ENCODE peak calls at places on chromosomes 16 and 17, in seven cellular contexts. R, P, K, F, H, O and C are unnamed samples.

GRCh38 chr17:80738987-80739730 is 194.5 kb downstream of the RPTOR start:
- DNase-seq in R (no peak), P (no peak), K (no peak), F (no peak), H (no peak), O (no peak), C (no peak)

GRCh38 chr16:23976091-23977001 is 140.6 kb downstream of the PRKCB start:
- DNase-seq in R (no peak), P (no peak), K (no peak), F (peak), H (no peak), O (no peak), C (no peak)

GRCh38 chr16:30924086-30924714 is 828 bp downstream of the FBXL19 start:
- DNase-seq in R (peak), P (no peak), K (no peak), F (no peak), H (no peak), O (no peak), C (no peak)

GRCh38 chr17:48547839-48548686 is 3.2 kb upstream of the HOXB2 start:
- DNase-seq in R (no peak), P (no peak), K (peak), F (no peak), H (no peak), O (peak), C (no peak)

GRCh38 chr17:8426094-8426720 is 9.5 kb upstream of the NDEL1 start:
- DNase-seq in R (no peak), P (no peak), K (no peak), F (no peak), H (no peak), O (no peak), C (no peak)

GRCh38 chr17:29155235-29155965 is 24.8 kb downstream of the MYO18A start:
- DNase-seq in R (peak), P (peak), K (no peak), F (no peak), H (no peak), O (peak), C (no peak)

GRCh38 chr16:66752958-66753357 is 1.5 kb upstream of the DYNC1LI2 start:
- DNase-seq in R (no peak), P (no peak), K (no peak), F (no peak), H (no peak), O (no peak), C (no peak)

GRCh38 chr17:34617398-34617797 is 38.0 kb downstream of the TMEM132E start:
- DNase-seq in R (no peak), P (no peak), K (no peak), F (no peak), H (no peak), O (no peak), C (no peak)

GRCh38 chr17:38871247-38871991 is 1.6 kb downstream of the LASP1 start:
- DNase-seq in R (peak), P (no peak), K (peak), F (peak), H (no peak), O (peak), C (peak)

GRCh38 chr17:52297230-52298010 is 138.9 kb upstream of the CA10 start:
- DNase-seq in R (peak), P (peak), K (no peak), F (no peak), H (no peak), O (no peak), C (no peak)

GRCh38 chr16:64951193-64951592 is 170.7 kb downstream of the CDH11 start:
- DNase-seq in R (no peak), P (no peak), K (no peak), F (no peak), H (no peak), O (no peak), C (no peak)

GRCh38 chr17:33302394-33302793 is 9.3 kb upstream of the ASIC2 start:
- DNase-seq in R (no peak), P (no peak), K (no peak), F (no peak), H (no peak), O (no peak), C (peak)

GRCh38 chr16:2816751-2817495 is at the start of gene PRSS21:
- DNase-seq in R (no peak), P (no peak), K (peak), F (peak), H (no peak), O (no peak), C (no peak)

GRCh38 chr16:70770968-70771552 is 29.9 kb downstream of the VAC14 start:
- DNase-seq in R (peak), P (peak), K (no peak), F (peak), H (no peak), O (peak), C (no peak)

GRCh38 chr17:81378941-81379511 is 16.2 kb upstream of the BAHCC1 start:
- DNase-seq in R (no peak), P (no peak), K (no peak), F (no peak), H (no peak), O (no peak), C (no peak)

GRCh38 chr17:78130439-78131101 is at the start of gene TMC8:
- DNase-seq in R (no peak), P (no peak), K (no peak), F (peak), H (no peak), O (no peak), C (no peak)

GRCh38 chr17:81394377-81394747 is 895 bp upstream of the BAHCC1 start:
- DNase-seq in R (no peak), P (no peak), K (no peak), F (no peak), H (no peak), O (no peak), C (no peak)

GRCh38 chr17:5758651-5759050 is 174.3 kb upstream of the NLRP1 start:
- DNase-seq in R (no peak), P (peak), K (no peak), F (peak), H (no peak), O (peak), C (peak)

GRCh38 chr17:82092995-82093751 is 4.9 kb downstream of the FASN start:
- DNase-seq in R (no peak), P (no peak), K (no peak), F (no peak), H (no peak), O (no peak), C (no peak)

GRCh38 chr17:17435323-17435722 is 41.5 kb upstream of the MED9 start:
- DNase-seq in R (peak), P (peak), K (no peak), F (no peak), H (peak), O (peak), C (no peak)

GRCh38 chr17:68231536-68231935 is 16.3 kb upstream of the AMZ2 start:
- DNase-seq in R (no peak), P (no peak), K (no peak), F (no peak), H (no peak), O (no peak), C (no peak)

GRCh38 chr16:67386861-67387455 is 6.3 kb downstream of the TPPP3 start:
- DNase-seq in R (no peak), P (no peak), K (no peak), F (no peak), H (no peak), O (no peak), C (no peak)

GRCh38 chr16:30740364-30741251 is 7.6 kb upstream of the PHKG2 start:
- DNase-seq in R (peak), P (no peak), K (peak), F (no peak), H (no peak), O (peak), C (peak)

GRCh38 chr17:57953703-57954420 is 1.4 kb downstream of the CUEDC1 start:
- DNase-seq in R (no peak), P (no peak), K (peak), F (no peak), H (no peak), O (no peak), C (no peak)

GRCh38 chr16:67976205-67976604 is 4.1 kb downstream of the DPEP3 start:
- DNase-seq in R (no peak), P (no peak), K (no peak), F (no peak), H (no peak), O (no peak), C (no peak)

GRCh38 chr16:88003316-88003715 is 52.1 kb downstream of the BANP start:
- DNase-seq in R (no peak), P (no peak), K (peak), F (no peak), H (no peak), O (no peak), C (no peak)

GRCh38 chr17:57574040-57574513 is 171.0 kb downstream of the CCDC182 start:
- DNase-seq in R (peak), P (peak), K (peak), F (no peak), H (peak), O (peak), C (peak)

GRCh38 chr16:70574595-70575271 is 51.1 kb downstream of the SF3B3 start:
- DNase-seq in R (no peak), P (no peak), K (no peak), F (peak), H (no peak), O (no peak), C (no peak)

GRCh38 chr17:81513669-81514484 is 1.3 kb upstream of the ACTG1 start:
- DNase-seq in R (peak), P (peak), K (peak), F (peak), H (peak), O (peak), C (no peak)

GRCh38 chr17:65759532-65759931 is 198.1 kb upstream of the AXIN2 start:
- DNase-seq in R (no peak), P (no peak), K (no peak), F (no peak), H (no peak), O (no peak), C (no peak)

GRCh38 chr16:69351309-69352027 is at the start of gene TMED6:
- DNase-seq in R (peak), P (no peak), K (no peak), F (no peak), H (no peak), O (no peak), C (no peak)

GRCh38 chr17:17926840-17927449 is 45.3 kb downstream of the TOM1L2 start:
- DNase-seq in R (no peak), P (no peak), K (no peak), F (no peak), H (no peak), O (no peak), C (no peak)

GRCh38 chr16:51651061-51651466 is 500.0 kb upstream of the SALL1 start:
- DNase-seq in R (peak), P (no peak), K (no peak), F (no peak), H (no peak), O (no peak), C (no peak)

GRCh38 chr16:57653936-57654335 is 14.2 kb upstream of the ADGRG3 start:
- DNase-seq in R (no peak), P (peak), K (no peak), F (no peak), H (no peak), O (no peak), C (no peak)

GRCh38 chr17:3892095-3892998 is 506 bp downstream of the CAMKK1 start:
- DNase-seq in R (peak), P (peak), K (peak), F (peak), H (no peak), O (peak), C (peak)

GRCh38 chr17:59842901-59843652 is 49.7 kb downstream of the TUBD1 start:
- DNase-seq in R (peak), P (no peak), K (peak), F (no peak), H (peak), O (peak), C (no peak)

GRCh38 chr17:38967290-38967738 is at the start of gene FBXO47:
- DNase-seq in R (peak), P (peak), K (peak), F (peak), H (peak), O (peak), C (no peak)

GRCh38 chr17:50114849-50115357 is 15.1 kb downstream of the SAMD14 start:
- DNase-seq in R (peak), P (peak), K (no peak), F (peak), H (no peak), O (peak), C (no peak)

DNA sequence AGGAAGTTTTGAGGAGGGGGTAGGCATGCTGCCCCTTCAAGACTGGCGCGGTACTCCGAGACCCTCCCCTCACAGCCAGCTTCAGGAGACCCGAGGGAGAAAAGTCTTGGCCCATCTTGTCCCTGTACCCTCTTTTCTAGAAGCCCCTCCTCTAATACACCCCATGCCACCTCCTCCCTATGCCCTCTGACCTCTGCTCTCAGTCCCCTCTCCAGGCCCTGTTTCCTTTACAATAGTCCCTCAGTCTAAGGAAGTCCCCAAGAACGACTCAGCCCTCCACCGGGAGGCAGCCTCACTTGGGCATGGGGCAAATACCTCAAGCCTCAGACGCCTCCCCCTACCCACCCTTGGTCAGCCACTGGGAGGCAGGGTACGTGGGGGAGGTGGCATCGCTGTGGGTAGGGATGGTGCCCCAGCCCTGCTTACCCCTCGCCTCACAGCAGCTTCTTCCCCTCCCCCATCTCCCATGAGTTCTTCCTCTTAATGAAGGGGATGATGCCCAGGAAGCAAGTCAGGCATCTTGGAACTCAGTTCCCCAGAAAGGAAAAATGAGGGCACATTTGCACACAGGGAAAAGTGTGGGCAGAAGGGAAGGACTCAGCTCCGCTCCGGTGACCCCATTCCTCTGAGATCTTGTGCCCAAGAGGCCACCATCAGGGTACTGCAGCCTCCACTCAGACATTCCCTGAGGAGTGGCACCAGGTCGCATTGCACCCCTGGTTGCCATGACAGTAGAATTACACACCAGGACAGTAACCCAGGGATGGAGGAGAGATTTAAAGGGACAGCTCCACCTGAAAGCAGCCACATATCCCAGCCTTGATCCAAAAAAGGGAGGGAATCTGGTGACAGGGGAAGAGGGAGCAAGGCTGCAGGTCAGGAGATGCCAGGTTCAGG is 6.2 kb downstream of the MPP2 start:
- DNase-seq in R (no peak), P (no peak), K (no peak), F (no peak), H (no peak), O (no peak), C (no peak)
- H3K4me3 ChIP-seq in R (no peak), P (peak), K (peak), F (peak), H (peak), O (peak), C (peak)

GRCh38 chr17:46851029-46851741 is at the start of gene WNT9B:
- DNase-seq in R (peak), P (peak), K (no peak), F (no peak), H (no peak), O (no peak), C (no peak)
- H3K4me3 ChIP-seq in R (peak), P (peak), K (peak), F (no peak), H (peak), O (peak), C (peak)

GRCh38 chr16:79542196-79542859 is 58.2 kb downstream of the MAF start:
- DNase-seq in R (no peak), P (no peak), K (peak), F (no peak), H (no peak), O (no peak), C (no peak)
- H3K4me3 ChIP-seq in R (no peak), P (no peak), K (no peak), F (no peak), H (no peak), O (no peak), C (no peak)

DNA sequence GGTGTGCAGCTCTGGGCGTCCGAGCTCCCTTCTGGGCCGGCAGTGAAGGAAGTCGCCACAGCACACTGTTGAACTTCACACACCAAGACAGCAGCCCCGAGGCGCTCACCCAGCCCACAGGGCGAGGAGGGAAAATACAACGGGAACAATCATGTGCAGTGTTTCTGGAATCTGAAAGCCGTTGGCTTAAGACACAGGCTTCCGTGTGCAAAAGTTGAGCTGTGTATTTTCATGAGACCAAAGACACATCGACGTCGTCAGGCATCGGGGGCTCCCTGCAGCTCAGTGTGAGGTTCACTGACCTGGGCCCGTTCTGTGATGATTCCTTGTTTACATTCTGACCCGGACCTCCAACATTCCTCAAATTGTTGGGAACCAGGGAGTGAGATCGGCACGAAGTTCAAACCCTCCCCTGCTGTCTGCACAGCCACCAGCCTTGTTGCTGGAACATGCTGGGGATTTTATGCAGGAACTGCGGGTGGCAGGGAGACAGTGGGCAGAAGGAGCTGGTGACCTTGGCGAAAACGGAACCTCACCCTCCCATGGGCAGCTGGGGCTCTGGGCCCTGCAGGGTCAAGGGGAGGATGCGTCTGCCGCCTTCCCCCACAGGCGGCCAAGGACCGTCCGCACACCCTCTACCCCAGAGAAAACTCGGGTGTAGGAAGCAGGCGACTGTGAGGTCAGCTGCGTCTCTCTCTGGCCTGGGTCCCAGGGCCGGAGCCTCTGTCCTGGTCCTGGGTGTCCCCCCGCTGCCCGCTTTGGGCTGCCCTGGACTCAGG is 72.2 kb downstream of the METRNL start:
- DNase-seq in R (peak), P (no peak), K (peak), F (no peak), H (no peak), O (peak), C (no peak)
- H3K4me3 ChIP-seq in R (no peak), P (no peak), K (peak), F (no peak), H (no peak), O (no peak), C (no peak)

GRCh38 chr17:42566215-42566872 is 556 bp upstream of the MLX start:
- DNase-seq in R (no peak), P (no peak), K (no peak), F (no peak), H (no peak), O (no peak), C (no peak)
- H3K4me3 ChIP-seq in R (no peak), P (peak), K (peak), F (peak), H (peak), O (peak), C (peak)

GRCh38 chr16:4349332-4349731 is 1.8 kb downstream of the PAM16 start:
- DNase-seq in R (no peak), P (no peak), K (no peak), F (no peak), H (no peak), O (no peak), C (no peak)
- H3K4me3 ChIP-seq in R (no peak), P (no peak), K (no peak), F (peak), H (no peak), O (no peak), C (no peak)

GRCh38 chr17:63293310-63293709 is 152.8 kb downstream of the CYB561 start:
- DNase-seq in R (no peak), P (no peak), K (no peak), F (no peak), H (no peak), O (peak), C (no peak)
- H3K4me3 ChIP-seq in R (no peak), P (no peak), K (no peak), F (no peak), H (no peak), O (no peak), C (no peak)

GRCh38 chr16:78443300-78443604 is 343.8 kb downstream of the WWOX start:
- DNase-seq in R (no peak), P (no peak), K (no peak), F (no peak), H (no peak), O (no peak), C (no peak)
- H3K4me3 ChIP-seq in R (no peak), P (no peak), K (no peak), F (no peak), H (no peak), O (no peak), C (no peak)

DNA sequence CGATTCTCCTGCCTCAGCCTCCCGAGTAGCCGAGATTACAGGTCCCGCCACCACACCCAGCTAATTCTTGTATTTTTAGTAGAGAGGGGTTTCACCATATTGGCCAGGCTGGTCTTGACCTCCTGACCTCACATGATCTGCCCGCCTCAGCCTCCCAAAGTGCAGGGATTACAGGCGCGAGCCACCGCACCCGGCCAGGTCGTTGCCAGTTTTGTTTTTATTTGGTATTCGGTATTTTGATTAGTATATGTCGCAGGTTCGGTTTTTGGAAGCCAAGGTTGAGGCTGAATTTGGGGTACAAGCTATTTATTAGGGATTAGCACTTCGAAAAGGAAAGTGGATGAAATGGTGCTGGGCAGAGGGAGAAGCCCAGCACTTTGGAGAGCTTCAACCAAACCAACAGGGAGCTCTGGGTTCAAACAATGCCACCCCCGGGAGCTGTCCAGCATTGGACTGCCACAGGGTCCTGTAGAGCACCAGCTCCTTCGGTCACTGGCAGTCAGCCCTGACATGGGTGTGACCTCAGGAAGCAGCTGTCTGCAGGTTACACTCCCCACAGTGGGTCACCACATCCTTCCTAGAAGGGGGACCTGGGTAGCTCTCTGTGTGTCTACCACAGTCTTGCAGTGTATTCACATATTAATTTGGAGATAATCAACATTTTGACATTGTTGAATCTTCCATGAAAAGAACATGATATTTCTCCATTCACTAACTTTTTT is 1.5 kb upstream of the CLEC10A start:
- DNase-seq in R (no peak), P (no peak), K (no peak), F (no peak), H (no peak), O (no peak), C (no peak)
- H3K4me3 ChIP-seq in R (no peak), P (no peak), K (no peak), F (no peak), H (no peak), O (no peak), C (no peak)